ENCODE peak calls at places on chromosomes 13 and 19, in seven cellular contexts. F is activated T-cell treated with anti-CD3 and anti-CD28 coated beads, Interleukin-2, amount 50 U/mL, for 72 hours; P is NCI-H510A; H is NCI-H1930; M is LHCN-M2; K is activated CD4-positive, alpha-beta T cell treated with anti-CD3 and anti-CD28 coated beads, Interleukin-2, amount 10 ng/mL, durations not matched to agents 7 days and 5 days; C is mammary epithelial cell. Z is an unnamed sample.
A peak's percentile ranks its signal among the peaks of the same experiment; 100 is the strongest.

GRCh38 chr13:45704211-45704739 is 2.2 kb downstream of the CBY2 start:
- DNase-seq in F (no peak), P (no peak), H (no peak), M (no peak), K (no peak), C (no peak), Z (no peak)

GRCh38 chr13:99653526-99653925 is 152.3 kb downstream of the TM9SF2 start:
- DNase-seq in F (no peak), P (no peak), H (no peak), M (no peak), K (no peak), C (no peak), Z (no peak)

GRCh38 chr19:46860846-46861690 is at the start of gene ARHGAP35:
- DNase-seq in F (peak; percentile 23), P (peak; percentile 72), H (no peak), M (no peak), K (peak; percentile 85), C (no peak), Z (peak; percentile 96)

GRCh38 chr19:35436477-35437141 is 11.4 kb upstream of the FFAR2 start:
- DNase-seq in F (peak; percentile 41), P (no peak), H (no peak), M (no peak), K (peak; percentile 29), C (peak; percentile 90), Z (no peak)

GRCh38 chr13:107157272-107157671 is 589.3 kb upstream of the ARGLU1 start:
- DNase-seq in F (no peak), P (no peak), H (no peak), M (no peak), K (no peak), C (no peak), Z (no peak)

GRCh38 chr19:54209748-54210494 is 9.3 kb downstream of the RPS9 start:
- DNase-seq in F (no peak), P (peak; percentile 77), H (peak; percentile 23), M (peak; percentile 99), K (no peak), C (peak; percentile 92), Z (no peak)

GRCh38 chr19:21487969-21488368 is 17.4 kb upstream of the ZNF429 start:
- DNase-seq in F (no peak), P (no peak), H (no peak), M (no peak), K (no peak), C (no peak), Z (no peak)

GRCh38 chr13:45949161-45949560 is 97.6 kb upstream of the SIAH3 start:
- DNase-seq in F (no peak), P (no peak), H (no peak), M (no peak), K (no peak), C (no peak), Z (no peak)

GRCh38 chr13:112101360-112101930 is 34.5 kb downstream of the SOX1 start:
- DNase-seq in F (no peak), P (no peak), H (no peak), M (no peak), K (no peak), C (no peak), Z (no peak)

GRCh38 chr13:50071399-50071798 is 56.2 kb downstream of the KCNRG start:
- DNase-seq in F (no peak), P (no peak), H (peak; percentile 16), M (peak; percentile 50), K (no peak), C (no peak), Z (no peak)

GRCh38 chr19:46678110-46678732 is 17.2 kb upstream of the DACT3 start:
- DNase-seq in F (peak; percentile 68), P (no peak), H (no peak), M (no peak), K (peak; percentile 71), C (no peak), Z (peak; percentile 98)

GRCh38 chr19:54462713-54463530 is 656 bp downstream of the LENG9 start:
- DNase-seq in F (peak; percentile 77), P (no peak), H (peak; percentile 74), M (peak; percentile 53), K (peak; percentile 73), C (peak; percentile 64), Z (peak; percentile 86)

GRCh38 chr13:99974939-99975561 is 3.5 kb upstream of the ZIC5 start:
- DNase-seq in F (no peak), P (no peak), H (no peak), M (no peak), K (no peak), C (no peak), Z (peak; percentile 76)

Z was measured in H7.